ENCODE peak calls at places on chromosomes 6 and 20, in six cellular contexts. One of them, this sample, is unnamed.

GRCh38 chr6:29656157-29656556 is 735 bp upstream of the MOG start:
- DNase-seq in NAMALWA: no peak
- DNase-seq in NCI-H460: no peak
- DNase-seq in HFFc6: no peak
- DNase-seq in fibroblast of the conjunctiva: no peak
- DNase-seq in pancreas: no peak
- DNase-seq in this sample: no peak

GRCh38 chr6:398558-399078 is 7.1 kb downstream of the IRF4 start:
- DNase-seq in NCI-H460: no peak
- DNase-seq in NAMALWA: no peak
- DNase-seq in pancreas: no peak
- DNase-seq in HFFc6: no peak
- DNase-seq in fibroblast of the conjunctiva: no peak
- DNase-seq in this sample: no peak

GRCh38 chr20:24915440-24915839 is 33.6 kb upstream of the CST7 start:
- DNase-seq in fibroblast of the conjunctiva: no peak
- DNase-seq in pancreas: no peak
- DNase-seq in HFFc6: no peak
- DNase-seq in NCI-H460: no peak
- DNase-seq in NAMALWA: no peak
- DNase-seq in this sample: no peak

GRCh38 chr6:160950507-160950906 is 41.1 kb upstream of the MAP3K4 start:
- DNase-seq in pancreas: peak
- DNase-seq in NAMALWA: no peak
- DNase-seq in HFFc6: no peak
- DNase-seq in fibroblast of the conjunctiva: no peak
- DNase-seq in NCI-H460: no peak
- DNase-seq in this sample: no peak

GRCh38 chr6:113634352-113635163 is 222.6 kb upstream of the MARCKS start:
- DNase-seq in fibroblast of the conjunctiva: no peak
- DNase-seq in NAMALWA: peak
- DNase-seq in NCI-H460: no peak
- DNase-seq in pancreas: no peak
- DNase-seq in HFFc6: peak
- DNase-seq in this sample: no peak

GRCh38 chr6:3494391-3495100 is 37.7 kb upstream of the SLC22A23 start:
- DNase-seq in HFFc6: no peak
- DNase-seq in fibroblast of the conjunctiva: no peak
- DNase-seq in pancreas: no peak
- DNase-seq in NCI-H460: no peak
- DNase-seq in NAMALWA: no peak
- DNase-seq in this sample: no peak

GRCh38 chr6:91659881-91660280 is 1073.0 kb upstream of the MAP3K7 start:
- DNase-seq in pancreas: no peak
- DNase-seq in HFFc6: no peak
- DNase-seq in NAMALWA: no peak
- DNase-seq in fibroblast of the conjunctiva: no peak
- DNase-seq in NCI-H460: no peak
- DNase-seq in this sample: no peak

GRCh38 chr6:90074161-90074560 is 179.9 kb downstream of the GJA10 start:
- DNase-seq in NCI-H460: no peak
- DNase-seq in fibroblast of the conjunctiva: no peak
- DNase-seq in HFFc6: no peak
- DNase-seq in pancreas: no peak
- DNase-seq in NAMALWA: no peak
- DNase-seq in this sample: no peak

GRCh38 chr6:122778961-122779671 is 400 bp upstream of the FABP7 start:
- DNase-seq in NAMALWA: no peak
- DNase-seq in HFFc6: no peak
- DNase-seq in pancreas: no peak
- DNase-seq in NCI-H460: no peak
- DNase-seq in fibroblast of the conjunctiva: no peak
- DNase-seq in this sample: no peak

GRCh38 chr6:44192428-44193041 is 24.2 kb upstream of the MYMX start:
- DNase-seq in HFFc6: no peak
- DNase-seq in fibroblast of the conjunctiva: no peak
- DNase-seq in NCI-H460: no peak
- DNase-seq in pancreas: no peak
- DNase-seq in NAMALWA: no peak
- DNase-seq in this sample: no peak